ENCODE peak calls at places on chromosome 16, in seven cellular contexts. One of them, this sample, is unnamed.

GRCh38 chr16:30567160-30567990 is 4.1 kb downstream of the ZNF688 start:
- DNase-seq in mucosa of descending colon: no peak
- DNase-seq in neural progenitor cell: no peak
- DNase-seq in left cardiac atrium: no peak
- DNase-seq in NCI-H510A treated with DMSO at 0.1 percent for 48 hours: no peak
- DNase-seq in prostate gland: no peak
- DNase-seq in amniotic stem cell: no peak
- DNase-seq in this sample: no peak

GRCh38 chr16:74296120-74296464 is 522 bp upstream of the PSMD7 start:
- DNase-seq in mucosa of descending colon: no peak
- DNase-seq in prostate gland: no peak
- DNase-seq in NCI-H510A treated with DMSO at 0.1 percent for 48 hours: no peak
- DNase-seq in left cardiac atrium: no peak
- DNase-seq in neural progenitor cell: no peak
- DNase-seq in amniotic stem cell: no peak
- DNase-seq in this sample: no peak

GRCh38 chr16:80466024-80466986 is 74.5 kb upstream of the DYNLRB2 start:
- DNase-seq in amniotic stem cell: no peak
- DNase-seq in mucosa of descending colon: peak
- DNase-seq in left cardiac atrium: peak
- DNase-seq in NCI-H510A treated with DMSO at 0.1 percent for 48 hours: peak
- DNase-seq in neural progenitor cell: peak
- DNase-seq in prostate gland: peak
- DNase-seq in this sample: peak

GRCh38 chr16:87194172-87194571 is 123.0 kb downstream of the C16orf95 start:
- DNase-seq in amniotic stem cell: no peak
- DNase-seq in mucosa of descending colon: no peak
- DNase-seq in left cardiac atrium: no peak
- DNase-seq in prostate gland: no peak
- DNase-seq in NCI-H510A treated with DMSO at 0.1 percent for 48 hours: no peak
- DNase-seq in neural progenitor cell: no peak
- DNase-seq in this sample: no peak

GRCh38 chr16:56279914-56280313 is 88.6 kb downstream of the GNAO1 start:
- DNase-seq in NCI-H510A treated with DMSO at 0.1 percent for 48 hours: no peak
- DNase-seq in neural progenitor cell: no peak
- DNase-seq in left cardiac atrium: no peak
- DNase-seq in amniotic stem cell: no peak
- DNase-seq in prostate gland: no peak
- DNase-seq in mucosa of descending colon: no peak
- DNase-seq in this sample: no peak

GRCh38 chr16:71441348-71441781 is 489 bp downstream of the TLE7 start:
- DNase-seq in prostate gland: no peak
- DNase-seq in mucosa of descending colon: no peak
- DNase-seq in neural progenitor cell: no peak
- DNase-seq in NCI-H510A treated with DMSO at 0.1 percent for 48 hours: no peak
- DNase-seq in left cardiac atrium: no peak
- DNase-seq in amniotic stem cell: no peak
- DNase-seq in this sample: peak

GRCh38 chr16:47492428-47493357 is 31.6 kb downstream of the PHKB start:
- DNase-seq in NCI-H510A treated with DMSO at 0.1 percent for 48 hours: no peak
- DNase-seq in neural progenitor cell: no peak
- DNase-seq in amniotic stem cell: no peak
- DNase-seq in mucosa of descending colon: peak
- DNase-seq in prostate gland: peak
- DNase-seq in left cardiac atrium: peak
- DNase-seq in this sample: no peak

GRCh38 chr16:49399594-49400364 is 26.2 kb downstream of the C16orf78 start:
- DNase-seq in mucosa of descending colon: no peak
- DNase-seq in NCI-H510A treated with DMSO at 0.1 percent for 48 hours: no peak
- DNase-seq in amniotic stem cell: no peak
- DNase-seq in neural progenitor cell: no peak
- DNase-seq in left cardiac atrium: no peak
- DNase-seq in prostate gland: no peak
- DNase-seq in this sample: no peak

GRCh38 chr16:81482329-81483063 is 37.9 kb downstream of the CMIP start:
- DNase-seq in left cardiac atrium: no peak
- DNase-seq in NCI-H510A treated with DMSO at 0.1 percent for 48 hours: no peak
- DNase-seq in mucosa of descending colon: no peak
- DNase-seq in prostate gland: no peak
- DNase-seq in neural progenitor cell: no peak
- DNase-seq in amniotic stem cell: no peak
- DNase-seq in this sample: no peak

GRCh38 chr16:86761117-86761971 is 183.0 kb downstream of the FOXL1 start:
- DNase-seq in left cardiac atrium: peak
- DNase-seq in mucosa of descending colon: peak
- DNase-seq in neural progenitor cell: peak
- DNase-seq in NCI-H510A treated with DMSO at 0.1 percent for 48 hours: no peak
- DNase-seq in amniotic stem cell: peak
- DNase-seq in prostate gland: no peak
- DNase-seq in this sample: peak

GRCh38 chr16:22623351-22623781 is 112.7 kb downstream of the NPIPB5 start:
- DNase-seq in NCI-H510A treated with DMSO at 0.1 percent for 48 hours: no peak
- DNase-seq in prostate gland: no peak
- DNase-seq in mucosa of descending colon: no peak
- DNase-seq in left cardiac atrium: no peak
- DNase-seq in amniotic stem cell: no peak
- DNase-seq in neural progenitor cell: no peak
- DNase-seq in this sample: no peak

GRCh38 chr16:68936729-68937631 is 93.6 kb downstream of the TANGO6 start:
- DNase-seq in NCI-H510A treated with DMSO at 0.1 percent for 48 hours: peak
- DNase-seq in left cardiac atrium: no peak
- DNase-seq in amniotic stem cell: peak
- DNase-seq in mucosa of descending colon: no peak
- DNase-seq in neural progenitor cell: no peak
- DNase-seq in prostate gland: peak
- DNase-seq in this sample: no peak

GRCh38 chr16:47712276-47713224 is 251.4 kb downstream of the PHKB start:
- DNase-seq in neural progenitor cell: no peak
- DNase-seq in NCI-H510A treated with DMSO at 0.1 percent for 48 hours: no peak
- DNase-seq in left cardiac atrium: peak
- DNase-seq in mucosa of descending colon: no peak
- DNase-seq in prostate gland: no peak
- DNase-seq in amniotic stem cell: no peak
- DNase-seq in this sample: no peak

GRCh38 chr16:12600536-12601256 is 203.0 kb downstream of the CPPED1 start:
- DNase-seq in amniotic stem cell: no peak
- DNase-seq in mucosa of descending colon: no peak
- DNase-seq in NCI-H510A treated with DMSO at 0.1 percent for 48 hours: no peak
- DNase-seq in neural progenitor cell: no peak
- DNase-seq in prostate gland: no peak
- DNase-seq in left cardiac atrium: no peak
- DNase-seq in this sample: no peak

GRCh38 chr16:25978227-25978626 is 286.5 kb downstream of the HS3ST4 start:
- DNase-seq in neural progenitor cell: no peak
- DNase-seq in mucosa of descending colon: no peak
- DNase-seq in amniotic stem cell: no peak
- DNase-seq in prostate gland: peak
- DNase-seq in NCI-H510A treated with DMSO at 0.1 percent for 48 hours: no peak
- DNase-seq in left cardiac atrium: no peak
- DNase-seq in this sample: no peak

GRCh38 chr16:86103320-86103719 is 204.4 kb downstream of the IRF8 start:
- DNase-seq in prostate gland: no peak
- DNase-seq in neural progenitor cell: no peak
- DNase-seq in NCI-H510A treated with DMSO at 0.1 percent for 48 hours: no peak
- DNase-seq in mucosa of descending colon: no peak
- DNase-seq in left cardiac atrium: no peak
- DNase-seq in amniotic stem cell: no peak
- DNase-seq in this sample: no peak

GRCh38 chr16:13956635-13957196 is 36.8 kb downstream of the ERCC4 start:
- DNase-seq in NCI-H510A treated with DMSO at 0.1 percent for 48 hours: no peak
- DNase-seq in mucosa of descending colon: no peak
- DNase-seq in neural progenitor cell: no peak
- DNase-seq in amniotic stem cell: no peak
- DNase-seq in prostate gland: no peak
- DNase-seq in left cardiac atrium: no peak
- DNase-seq in this sample: no peak

GRCh38 chr16:56289862-56290261 is 98.6 kb downstream of the GNAO1 start:
- DNase-seq in left cardiac atrium: no peak
- DNase-seq in prostate gland: no peak
- DNase-seq in amniotic stem cell: no peak
- DNase-seq in neural progenitor cell: peak
- DNase-seq in NCI-H510A treated with DMSO at 0.1 percent for 48 hours: no peak
- DNase-seq in mucosa of descending colon: no peak
- DNase-seq in this sample: no peak

GRCh38 chr16:83315271-83315670 is 492.5 kb upstream of the HSBP1 start:
- DNase-seq in mucosa of descending colon: no peak
- DNase-seq in neural progenitor cell: no peak
- DNase-seq in amniotic stem cell: no peak
- DNase-seq in prostate gland: no peak
- DNase-seq in left cardiac atrium: no peak
- DNase-seq in NCI-H510A treated with DMSO at 0.1 percent for 48 hours: no peak
- DNase-seq in this sample: no peak

GRCh38 chr16:19384656-19385055 is 33.0 kb upstream of the TMC5 start:
- DNase-seq in mucosa of descending colon: peak
- DNase-seq in prostate gland: peak
- DNase-seq in left cardiac atrium: no peak
- DNase-seq in neural progenitor cell: no peak
- DNase-seq in NCI-H510A treated with DMSO at 0.1 percent for 48 hours: peak
- DNase-seq in amniotic stem cell: no peak
- DNase-seq in this sample: peak

GRCh38 chr16:10878644-10879498 is 1.9 kb downstream of the CIITA start:
- DNase-seq in left cardiac atrium: peak
- DNase-seq in prostate gland: no peak
- DNase-seq in amniotic stem cell: no peak
- DNase-seq in mucosa of descending colon: peak
- DNase-seq in NCI-H510A treated with DMSO at 0.1 percent for 48 hours: no peak
- DNase-seq in neural progenitor cell: peak
- DNase-seq in this sample: peak

GRCh38 chr16:31298958-31299357 is 39.2 kb downstream of the ITGAM start:
- DNase-seq in left cardiac atrium: no peak
- DNase-seq in neural progenitor cell: no peak
- DNase-seq in prostate gland: no peak
- DNase-seq in NCI-H510A treated with DMSO at 0.1 percent for 48 hours: no peak
- DNase-seq in mucosa of descending colon: no peak
- DNase-seq in amniotic stem cell: no peak
- DNase-seq in this sample: no peak

GRCh38 chr16:68281368-68282063 is 17.2 kb downstream of the SLC7A6 start:
- DNase-seq in NCI-H510A treated with DMSO at 0.1 percent for 48 hours: no peak
- DNase-seq in mucosa of descending colon: no peak
- DNase-seq in amniotic stem cell: no peak
- DNase-seq in left cardiac atrium: no peak
- DNase-seq in prostate gland: no peak
- DNase-seq in neural progenitor cell: no peak
- DNase-seq in this sample: no peak

GRCh38 chr16:78930561-78930960 is 670.0 kb downstream of the MAF start:
- DNase-seq in amniotic stem cell: no peak
- DNase-seq in prostate gland: no peak
- DNase-seq in neural progenitor cell: no peak
- DNase-seq in NCI-H510A treated with DMSO at 0.1 percent for 48 hours: no peak
- DNase-seq in left cardiac atrium: no peak
- DNase-seq in mucosa of descending colon: no peak
- DNase-seq in this sample: no peak

GRCh38 chr16:67926181-67926742 is 5.4 kb downstream of the CTRL start:
- DNase-seq in mucosa of descending colon: no peak
- DNase-seq in prostate gland: peak
- DNase-seq in NCI-H510A treated with DMSO at 0.1 percent for 48 hours: peak
- DNase-seq in left cardiac atrium: no peak
- DNase-seq in neural progenitor cell: no peak
- DNase-seq in amniotic stem cell: no peak
- DNase-seq in this sample: peak

GRCh38 chr16:56653218-56653617 is 1.5 kb downstream of the MT1B start:
- DNase-seq in amniotic stem cell: no peak
- DNase-seq in NCI-H510A treated with DMSO at 0.1 percent for 48 hours: no peak
- DNase-seq in mucosa of descending colon: no peak
- DNase-seq in left cardiac atrium: no peak
- DNase-seq in neural progenitor cell: no peak
- DNase-seq in prostate gland: no peak
- DNase-seq in this sample: no peak

GRCh38 chr16:89823087-89823823 is 5.0 kb upstream of the SPIRE2 start:
- DNase-seq in NCI-H510A treated with DMSO at 0.1 percent for 48 hours: peak
- DNase-seq in amniotic stem cell: no peak
- DNase-seq in left cardiac atrium: no peak
- DNase-seq in prostate gland: no peak
- DNase-seq in mucosa of descending colon: peak
- DNase-seq in neural progenitor cell: peak
- DNase-seq in this sample: no peak

GRCh38 chr16:3671424-3671823 is 16.9 kb downstream of the DNASE1 start:
- DNase-seq in neural progenitor cell: no peak
- DNase-seq in mucosa of descending colon: no peak
- DNase-seq in left cardiac atrium: no peak
- DNase-seq in amniotic stem cell: no peak
- DNase-seq in prostate gland: no peak
- DNase-seq in NCI-H510A treated with DMSO at 0.1 percent for 48 hours: no peak
- DNase-seq in this sample: no peak

This sample was measured in iPS-NIHi11.